ENCODE peak calls at places on chromosomes 16 and 17, in five cellular contexts. O is neural progenitor cell, Z is breast epithelium, Y is stomach, K is gastrocnemius medialis. I is an unnamed sample.

GRCh38 chr16:85104821-85105391 is 7.4 kb downstream of the CIBAR2 start:
- DNase-seq in K (peak; percentile 67), Z (no peak), O (no peak), Y (no peak), I (peak; percentile 53)

GRCh38 chr16:84957192-84957591 is 54.1 kb downstream of the ZDHHC7 start:
- DNase-seq in Y (no peak), O (no peak), K (no peak), Z (no peak), I (no peak)

GRCh38 chr16:5378531-5378930 is 280.9 kb upstream of the EEF2KMT start:
- DNase-seq in Y (no peak), Z (no peak), O (no peak), K (no peak), I (no peak)

GRCh38 chr16:11783319-11784047 is 13.6 kb downstream of the ZC3H7A start:
- DNase-seq in O (no peak), Y (no peak), K (no peak), Z (no peak), I (no peak)

GRCh38 chr17:5699789-5700188 is 115.5 kb upstream of the NLRP1 start:
- DNase-seq in Y (no peak), K (no peak), O (peak; percentile 42), Z (no peak), I (no peak)

GRCh38 chr17:39073916-39074315 is 77.5 kb downstream of the PLXDC1 start:
- DNase-seq in Z (no peak), O (no peak), K (no peak), Y (no peak), I (no peak)

GRCh38 chr17:79065105-79065670 is 9.4 kb upstream of the ENGASE start:
- DNase-seq in O (peak; percentile 64), Z (no peak), K (no peak), Y (peak; percentile 57), I (peak; percentile 77)

GRCh38 chr17:40076101-40076498 is 13.3 kb downstream of the THRA start:
- DNase-seq in Y (no peak), K (no peak), O (no peak), Z (no peak), I (no peak)

GRCh38 chr16:2715519-2715918 is 4.5 kb downstream of the PRSS27 start:
- DNase-seq in Y (peak; percentile 66), Z (no peak), O (peak; percentile 78), K (no peak), I (peak; percentile 20)

GRCh38 chr17:72294487-72294893 is 173.7 kb downstream of the SOX9 start:
- DNase-seq in K (no peak), Z (no peak), O (no peak), Y (no peak), I (no peak)

GRCh38 chr16:10206865-10207264 is 24.6 kb upstream of the GRIN2A start:
- DNase-seq in O (no peak), Z (no peak), K (no peak), Y (no peak), I (no peak)

GRCh38 chr17:1542316-1542715 is 20.3 kb downstream of the PITPNA start:
- DNase-seq in Y (no peak), O (no peak), Z (no peak), K (no peak), I (no peak)

GRCh38 chr16:48282636-48283263 is 35.4 kb upstream of the ABCC11 start:
- DNase-seq in O (no peak), Z (no peak), Y (no peak), K (no peak), I (no peak)

GRCh38 chr17:82384051-82384729 is 12.6 kb downstream of the UTS2R start:
- DNase-seq in K (no peak), O (peak; percentile 1), Z (no peak), Y (no peak), I (no peak)

GRCh38 chr16:49281843-49282642 is 405 bp upstream of the CBLN1 start:
- DNase-seq in Z (peak; percentile 60), O (peak; percentile 99), K (peak; percentile 54), Y (peak; percentile 77), I (peak; percentile 95)

GRCh38 chr16:11546522-11547485 is 39.9 kb downstream of the LITAF start:
- DNase-seq in K (no peak), Z (no peak), O (no peak), Y (no peak), I (no peak)

GRCh38 chr17:83058478-83059167 is 20.8 kb upstream of the METRNL start:
- DNase-seq in K (no peak), O (peak; percentile 1), Z (no peak), Y (peak; percentile 15), I (no peak)

GRCh38 chr16:67833035-67833417 is 9.1 kb upstream of the THAP11 start:
- DNase-seq in K (no peak), Z (no peak), O (no peak), Y (no peak), I (peak; percentile 23)

GRCh38 chr16:49849037-49849436 is 6.9 kb downstream of the ZNF423 start:
- DNase-seq in O (no peak), Z (no peak), Y (no peak), K (no peak), I (no peak)

GRCh38 chr17:78409191-78409621 is 30.8 kb downstream of the PGS1 start:
- DNase-seq in Z (no peak), Y (peak; percentile 83), O (no peak), K (no peak), I (peak; percentile 99)

GRCh38 chr16:77424841-77425604 is 9.8 kb downstream of the ADAMTS18 start:
- DNase-seq in K (no peak), Z (no peak), O (peak; percentile 48), Y (no peak), I (no peak)

GRCh38 chr17:6894206-6894528 is 62.6 kb upstream of the TEKT1 start:
- DNase-seq in Y (no peak), O (peak; percentile 68), Z (no peak), K (no peak), I (no peak)

GRCh38 chr16:27515874-27516353 is 33.8 kb downstream of the GTF3C1 start:
- DNase-seq in Y (peak; percentile 27), K (no peak), Z (no peak), O (peak; percentile 51), I (peak; percentile 5)

GRCh38 chr16:3542601-3543373 is 34.4 kb downstream of the NLRC3 start:
- DNase-seq in K (no peak), Z (no peak), O (no peak), Y (no peak), I (no peak)

GRCh38 chr17:38719943-38720641 is 10.0 kb upstream of the CISD3 start:
- DNase-seq in Y (no peak), K (no peak), O (peak; percentile 83), Z (no peak), I (no peak)

GRCh38 chr17:75824591-75825518 is 19.3 kb downstream of the UNC13D start:
- DNase-seq in Z (no peak), Y (no peak), K (no peak), O (no peak), I (no peak)

GRCh38 chr17:45908460-45908859 is 14.1 kb downstream of the MAPT start:
- DNase-seq in K (no peak), Y (no peak), Z (no peak), O (no peak), I (no peak)

GRCh38 chr17:81498953-81499600 is 13.5 kb downstream of the ACTG1 start:
- DNase-seq in Z (no peak), K (no peak), O (peak; percentile 0), Y (no peak), I (no peak)

GRCh38 chr16:53007095-53007494 is 45.6 kb downstream of the CHD9NB start:
- DNase-seq in O (peak; percentile 23), Y (no peak), Z (no peak), K (no peak), I (no peak)

GRCh38 chr16:12569061-12569460 is 234.6 kb downstream of the CPPED1 start:
- DNase-seq in Y (no peak), K (no peak), O (no peak), Z (no peak), I (no peak)

GRCh38 chr17:39674702-39675389 is 6.6 kb downstream of the PNMT start:
- DNase-seq in O (no peak), K (no peak), Y (peak; percentile 57), Z (peak; percentile 77), I (no peak)

GRCh38 chr17:48835971-48836370 is 5.1 kb downstream of the CALCOCO2 start:
- DNase-seq in O (no peak), Z (no peak), Y (peak; percentile 49), K (no peak), I (no peak)

GRCh38 chr17:48842746-48843145 is 11.9 kb downstream of the CALCOCO2 start:
- DNase-seq in Y (no peak), O (no peak), Z (no peak), K (no peak), I (no peak)

GRCh38 chr17:48843172-48843900 is 12.5 kb downstream of the CALCOCO2 start:
- DNase-seq in K (peak; percentile 52), Z (no peak), O (no peak), Y (no peak), I (peak; percentile 31)

GRCh38 chr17:48840441-48840840 is 9.6 kb downstream of the CALCOCO2 start:
- DNase-seq in O (peak; percentile 49), K (no peak), Y (no peak), Z (no peak), I (no peak)

GRCh38 chr17:48841395-48841831 is 10.6 kb downstream of the CALCOCO2 start:
- DNase-seq in Y (no peak), K (peak; percentile 49), O (no peak), Z (no peak), I (peak; percentile 76)
- H3K4me1 ChIP-seq in Y (peaks cover 60% of the 10 kb centered on the region), K (peaks cover 65% of the 10 kb centered on the region), O (peaks cover 12% of the 10 kb centered on the region), Z (peaks cover 14% of the 10 kb centered on the region), I (peaks cover 2% of the 10 kb centered on the region)

DNA sequence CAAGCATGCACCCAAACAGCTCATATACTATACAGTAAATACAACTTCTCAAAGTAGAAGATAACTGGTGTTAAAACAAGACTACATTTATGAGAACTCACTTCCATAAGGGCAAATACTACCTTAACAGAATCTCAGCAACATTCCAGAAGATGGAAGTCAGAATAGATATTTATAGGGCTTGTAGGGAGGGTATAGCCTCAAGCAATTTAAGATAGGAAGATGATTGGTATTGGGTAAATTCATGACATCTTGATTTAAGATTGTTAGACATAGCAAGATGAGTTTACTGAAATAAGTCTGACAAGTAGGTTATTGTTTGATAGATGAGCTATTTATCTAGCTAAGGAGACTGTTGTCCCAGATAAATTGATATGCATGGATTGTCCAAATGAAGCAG is 250.2 kb downstream of the CDH13 start:
- DNase-seq in Z (no peak), Y (no peak), O (no peak), K (no peak), I (no peak)
- H3K27ac ChIP-seq in Z (no peak overlapping the region), Y (no peak overlapping the region), O (no peak overlapping the region), K (no peak overlapping the region), I (no peak overlapping the region)

GRCh38 chr16:66525396-66526180 is 24.3 kb downstream of the TK2 start:
- DNase-seq in O (no peak), K (no peak), Y (no peak), Z (no peak), I (no peak)

GRCh38 chr16:66522816-66523590 is 26.9 kb downstream of the TK2 start:
- DNase-seq in Y (no peak), Z (no peak), K (no peak), O (no peak), I (no peak)

GRCh38 chr16:66521951-66522771 is 27.8 kb downstream of the TK2 start:
- DNase-seq in Z (peak; percentile 67), K (no peak), O (no peak), Y (peak; percentile 79), I (peak; percentile 77)

GRCh38 chr16:66523861-66524354 is 26.0 kb downstream of the TK2 start:
- DNase-seq in Y (no peak), K (no peak), O (no peak), Z (no peak), I (peak; percentile 51)

GRCh38 chr16:66524601-66525164 is 25.2 kb downstream of the TK2 start:
- DNase-seq in K (no peak), O (no peak), Y (no peak), Z (no peak), I (peak; percentile 35)
- H3K4me1 ChIP-seq in K (peaks cover 52% of the 10 kb centered on the region), O (no peaks in the 10 kb centered on the region), Y (peaks cover 33% of the 10 kb centered on the region), Z (peaks cover 7% of the 10 kb centered on the region), I (no peaks in the 10 kb centered on the region)

GRCh38 chr17:8360751-8361150 is 15.8 kb downstream of the KRABD2 start:
- DNase-seq in Y (no peak), O (no peak), Z (no peak), K (no peak), I (no peak)
- H3K27ac ChIP-seq in Y (no peak overlapping the region), O (no peak overlapping the region), Z (peak overlapping the region; percentile 76), K (peak overlapping the region; percentile 58), I (peak overlapping the region; percentile 60)